ENCODE peak calls at places on chromosome 1, in seven cellular contexts. E, N, I, R, T, F and G are unnamed samples.
A peak's percentile ranks its signal among the peaks of the same experiment; 100 is the strongest.

GRCh38 chr1:55836086-55836485 is 620.9 kb upstream of the USP24 start:
- DNase-seq in E (no peak), N (no peak), I (no peak), R (no peak), T (peak; percentile 57), F (no peak), G (peak; percentile 4)

GRCh38 chr1:26723013-26723991 is 27.5 kb downstream of the ARID1A start:
- DNase-seq in E (peak; percentile 54), N (peak; percentile 60), I (peak; percentile 91), R (peak; percentile 98), T (peak; percentile 97), F (peak; percentile 94), G (peak; percentile 82)

GRCh38 chr1:155981266-155982088 is 3.1 kb upstream of the ARHGEF2 start:
- DNase-seq in E (no peak), N (peak; percentile 92), I (peak; percentile 54), R (peak; percentile 67), T (peak; percentile 65), F (no peak), G (peak; percentile 54)

GRCh38 chr1:201191723-201192477 is 1.3 kb downstream of the IGFN1 start:
- DNase-seq in E (no peak), N (no peak), I (no peak), R (no peak), T (peak; percentile 91), F (no peak), G (no peak)

GRCh38 chr1:224433041-224433670 is 1.4 kb downstream of the WDR26 start:
- DNase-seq in E (peak; percentile 21), N (peak; percentile 54), I (peak; percentile 15), R (peak; percentile 34), T (peak; percentile 51), F (no peak), G (no peak)

GRCh38 chr1:241310451-241310850 is 46.6 kb downstream of the RGS7 start:
- DNase-seq in E (no peak), N (no peak), I (no peak), R (no peak), T (peak; percentile 74), F (no peak), G (no peak)

GRCh38 chr1:230250676-230251075 is 175.5 kb downstream of the PGBD5 start:
- DNase-seq in E (no peak), N (no peak), I (no peak), R (no peak), T (no peak), F (no peak), G (no peak)

GRCh38 chr1:218430802-218431201 is 85.7 kb downstream of the TGFB2 start:
- DNase-seq in E (no peak), N (no peak), I (no peak), R (no peak), T (no peak), F (no peak), G (no peak)

GRCh38 chr1:53526451-53527101 is 67.4 kb downstream of the DMRTB1 start:
- DNase-seq in E (no peak), N (no peak), I (peak; percentile 91), R (no peak), T (no peak), F (no peak), G (peak; percentile 65)

GRCh38 chr1:9477535-9477934 is 61.7 kb upstream of the SLC25A33 start:
- DNase-seq in E (no peak), N (no peak), I (no peak), R (no peak), T (no peak), F (no peak), G (no peak)

GRCh38 chr1:200896571-200897187 is 2.0 kb downstream of the INAVA start:
- DNase-seq in E (peak; percentile 97), N (peak; percentile 25), I (peak; percentile 92), R (no peak), T (peak; percentile 78), F (no peak), G (peak; percentile 93)

GRCh38 chr1:31723828-31724359 is 20.1 kb upstream of the COL16A1 start:
- DNase-seq in E (peak; percentile 73), N (peak; percentile 54), I (peak; percentile 91), R (no peak), T (peak; percentile 78), F (no peak), G (peak; percentile 57)

GRCh38 chr1:166166701-166167394 is at the start of gene FAM78B:
- DNase-seq in E (peak; percentile 79), N (peak; percentile 59), I (peak; percentile 84), R (peak; percentile 87), T (peak; percentile 40), F (peak; percentile 94), G (peak; percentile 54)

GRCh38 chr1:6969106-6969505 is 183.9 kb downstream of the CAMTA1 start:
- DNase-seq in E (no peak), N (no peak), I (no peak), R (no peak), T (peak; percentile 92), F (no peak), G (no peak)

GRCh38 chr1:64745181-64745985 is 508 bp downstream of the RAVER2 start:
- DNase-seq in E (peak; percentile 24), N (peak; percentile 55), I (peak; percentile 58), R (peak; percentile 36), T (peak; percentile 21), F (no peak), G (peak; percentile 6)

GRCh38 chr1:6646499-6647148 is 22.0 kb downstream of the THAP3 start:
- DNase-seq in E (no peak), N (peak; percentile 80), I (peak; percentile 68), R (peak; percentile 31), T (peak; percentile 44), F (no peak), G (peak; percentile 30)

GRCh38 chr1:43653893-43654292 is 3.9 kb downstream of the KDM4A start:
- DNase-seq in E (no peak), N (no peak), I (no peak), R (no peak), T (no peak), F (no peak), G (no peak)

GRCh38 chr1:119674110-119674509 is 26.0 kb upstream of the ZNF697 start:
- DNase-seq in E (no peak), N (no peak), I (no peak), R (no peak), T (peak; percentile 92), F (no peak), G (peak; percentile 42)

GRCh38 chr1:64525116-64525686 is 55.3 kb downstream of the CACHD1 start:
- DNase-seq in E (no peak), N (no peak), I (no peak), R (no peak), T (no peak), F (no peak), G (no peak)

GRCh38 chr1:47713333-47713953 is 275.6 kb downstream of the FOXD2 start:
- DNase-seq in E (no peak), N (no peak), I (no peak), R (no peak), T (no peak), F (no peak), G (no peak)

GRCh38 chr1:157201767-157202166 is 63.6 kb upstream of the ETV3 start:
- DNase-seq in E (no peak), N (no peak), I (no peak), R (no peak), T (no peak), F (peak; percentile 91), G (no peak)